ENCODE peak calls at places on chromosomes 13 and 19, in five cellular contexts. One of them, this sample, is unnamed.

GRCh38 chr13:49997935-49998334 is 1.1 kb downstream of the TRIM13 start:
- DNase-seq in K562: no peak
- DNase-seq in SK-N-SH: no peak
- DNase-seq in HepG2: no peak
- DNase-seq in GM12878: no peak
- DNase-seq in this sample: peak

GRCh38 chr19:55137915-55138314 is 11.1 kb downstream of the TNNT1 start:
- DNase-seq in K562: no peak
- DNase-seq in SK-N-SH: no peak
- DNase-seq in HepG2: no peak
- DNase-seq in GM12878: no peak
- DNase-seq in this sample: no peak

GRCh38 chr13:33318744-33319143 is 33.2 kb upstream of the STARD13 start:
- DNase-seq in K562: no peak
- DNase-seq in SK-N-SH: no peak
- DNase-seq in HepG2: no peak
- DNase-seq in GM12878: no peak
- DNase-seq in this sample: no peak

GRCh38 chr13:58081301-58081820 is 449.8 kb downstream of the PCDH17 start:
- DNase-seq in K562: no peak
- DNase-seq in SK-N-SH: no peak
- DNase-seq in HepG2: no peak
- DNase-seq in GM12878: no peak
- DNase-seq in this sample: no peak

GRCh38 chr19:49468746-49469447 is 5.1 kb upstream of the FLT3LG start:
- DNase-seq in K562: peak
- DNase-seq in SK-N-SH: no peak
- DNase-seq in HepG2: no peak
- DNase-seq in GM12878: peak
- DNase-seq in this sample: no peak

GRCh38 chr13:62799931-62800436 is 1384.3 kb upstream of the PCDH20 start:
- DNase-seq in K562: no peak
- DNase-seq in SK-N-SH: no peak
- DNase-seq in HepG2: no peak
- DNase-seq in GM12878: no peak
- DNase-seq in this sample: no peak

GRCh38 chr13:59883885-59884284 is 279.8 kb downstream of the DIAPH3 start:
- DNase-seq in K562: no peak
- DNase-seq in SK-N-SH: no peak
- DNase-seq in HepG2: no peak
- DNase-seq in GM12878: no peak
- DNase-seq in this sample: no peak

GRCh38 chr13:76223565-76223964 is 587.4 kb downstream of the LMO7 start:
- DNase-seq in K562: no peak
- DNase-seq in SK-N-SH: no peak
- DNase-seq in HepG2: no peak
- DNase-seq in GM12878: no peak
- DNase-seq in this sample: no peak

GRCh38 chr13:74288361-74288911 is 154.2 kb upstream of the KLF12 start:
- DNase-seq in K562: no peak
- DNase-seq in SK-N-SH: peak
- DNase-seq in HepG2: no peak
- DNase-seq in GM12878: no peak
- DNase-seq in this sample: no peak

GRCh38 chr19:16898306-16899015 is 9.7 kb downstream of the F2RL3 start:
- DNase-seq in K562: no peak
- DNase-seq in SK-N-SH: no peak
- DNase-seq in HepG2: no peak
- DNase-seq in GM12878: no peak
- DNase-seq in this sample: no peak

GRCh38 chr19:34232566-34233481 is 21.5 kb upstream of the GARRE1 start:
- DNase-seq in K562: peak
- DNase-seq in SK-N-SH: no peak
- DNase-seq in HepG2: peak
- DNase-seq in GM12878: no peak
- DNase-seq in this sample: no peak

GRCh38 chr19:6738726-6739389 is 622 bp upstream of the TRIP10 start:
- DNase-seq in K562: no peak
- DNase-seq in SK-N-SH: no peak
- DNase-seq in HepG2: no peak
- DNase-seq in GM12878: no peak
- DNase-seq in this sample: no peak

GRCh38 chr19:51727349-51727880 is 3.6 kb upstream of the HAS1 start:
- DNase-seq in K562: no peak
- DNase-seq in SK-N-SH: no peak
- DNase-seq in HepG2: no peak
- DNase-seq in GM12878: no peak
- DNase-seq in this sample: no peak

GRCh38 chr13:109747524-109747923 is 38.9 kb downstream of the IRS2 start:
- DNase-seq in K562: no peak
- DNase-seq in SK-N-SH: no peak
- DNase-seq in HepG2: no peak
- DNase-seq in GM12878: no peak
- DNase-seq in this sample: no peak

GRCh38 chr13:78022164-78022877 is 103.7 kb upstream of the EDNRB start:
- DNase-seq in K562: no peak
- DNase-seq in SK-N-SH: no peak
- DNase-seq in HepG2: no peak
- DNase-seq in GM12878: peak
- DNase-seq in this sample: no peak

GRCh38 chr13:87311165-87311564 is 360.0 kb upstream of the SLITRK5 start:
- DNase-seq in K562: no peak
- DNase-seq in SK-N-SH: no peak
- DNase-seq in HepG2: no peak
- DNase-seq in GM12878: no peak
- DNase-seq in this sample: no peak

GRCh38 chr13:66068683-66069082 is 1161.5 kb downstream of the PCDH9 start:
- DNase-seq in K562: no peak
- DNase-seq in SK-N-SH: no peak
- DNase-seq in HepG2: no peak
- DNase-seq in GM12878: no peak
- DNase-seq in this sample: no peak

GRCh38 chr19:6047741-6048231 is 62.5 kb downstream of the RFX2 start:
- DNase-seq in K562: peak
- DNase-seq in SK-N-SH: peak
- DNase-seq in HepG2: peak
- DNase-seq in GM12878: no peak
- DNase-seq in this sample: peak

GRCh38 chr13:43528992-43529391 is 257.8 kb downstream of the ENOX1 start:
- DNase-seq in K562: no peak
- DNase-seq in SK-N-SH: no peak
- DNase-seq in HepG2: no peak
- DNase-seq in GM12878: no peak
- DNase-seq in this sample: no peak

GRCh38 chr19:3190921-3191805 is 5.4 kb downstream of the NCLN start:
- DNase-seq in K562: no peak
- DNase-seq in SK-N-SH: no peak
- DNase-seq in HepG2: no peak
- DNase-seq in GM12878: no peak
- DNase-seq in this sample: no peak
- TF ChIP-seq REST in K562: no peak
- TF ChIP-seq REST in SK-N-SH: no peak
- TF ChIP-seq REST in HepG2: no peak
- TF ChIP-seq REST in GM12878: no peak
- TF ChIP-seq REST in this sample: no peak

GRCh38 chr19:48424694-48425219 is 21.0 kb upstream of the GRWD1 start:
- DNase-seq in K562: peak
- DNase-seq in SK-N-SH: no peak
- DNase-seq in HepG2: no peak
- DNase-seq in GM12878: no peak
- DNase-seq in this sample: peak
- TF ChIP-seq GABPA in K562: peak
- TF ChIP-seq GABPA in SK-N-SH: no peak
- TF ChIP-seq GABPA in HepG2: no peak
- TF ChIP-seq GABPA in GM12878: no peak
- TF ChIP-seq GABPA in this sample: no peak

GRCh38 chr19:1501200-1501595 is 10.2 kb downstream of the REEP6 start:
- DNase-seq in K562: no peak
- DNase-seq in SK-N-SH: no peak
- DNase-seq in HepG2: no peak
- DNase-seq in GM12878: no peak
- DNase-seq in this sample: no peak
- TF ChIP-seq CTCF in K562: no peak
- TF ChIP-seq CTCF in SK-N-SH: no peak
- TF ChIP-seq CTCF in HepG2: no peak
- TF ChIP-seq CTCF in GM12878: no peak
- TF ChIP-seq CTCF in this sample: no peak

DNA sequence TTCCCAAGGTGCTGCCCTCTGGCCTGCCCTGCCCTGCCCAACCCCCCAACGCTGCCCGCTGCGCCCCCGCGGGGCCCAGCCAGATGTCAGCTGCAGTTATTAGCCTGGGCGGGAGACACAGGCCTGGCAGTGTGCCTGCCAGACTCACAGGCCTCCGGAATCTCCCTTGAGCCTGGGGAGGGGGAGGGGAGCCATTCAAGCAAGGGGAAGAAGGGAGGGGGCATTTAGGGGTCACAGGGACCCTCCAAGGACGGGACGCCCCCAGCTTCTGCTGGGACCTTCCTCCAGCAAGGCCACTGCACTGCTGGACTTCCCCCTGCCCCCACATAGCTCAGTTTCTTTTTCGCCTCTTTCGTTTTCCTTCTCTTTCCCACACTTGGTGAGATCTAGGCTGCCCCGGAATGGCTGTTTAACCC is 2.6 kb upstream of the JUNB start:
- DNase-seq in K562: no peak
- DNase-seq in SK-N-SH: peak
- DNase-seq in HepG2: peak
- DNase-seq in GM12878: peak
- DNase-seq in this sample: no peak
- TF ChIP-seq REST in K562: no peak
- TF ChIP-seq REST in SK-N-SH: peak
- TF ChIP-seq REST in HepG2: no peak
- TF ChIP-seq REST in GM12878: peak
- TF ChIP-seq REST in this sample: no peak

GRCh38 chr13:111483621-111483987 is 163.2 kb downstream of the TEX29 start:
- DNase-seq in K562: no peak
- DNase-seq in SK-N-SH: no peak
- DNase-seq in HepG2: no peak
- DNase-seq in GM12878: no peak
- DNase-seq in this sample: no peak

GRCh38 chr13:111484959-111485358 is 164.5 kb downstream of the TEX29 start:
- DNase-seq in K562: no peak
- DNase-seq in SK-N-SH: no peak
- DNase-seq in HepG2: no peak
- DNase-seq in GM12878: no peak
- DNase-seq in this sample: no peak

GRCh38 chr13:111484129-111484925 is 163.9 kb downstream of the TEX29 start:
- DNase-seq in K562: no peak
- DNase-seq in SK-N-SH: no peak
- DNase-seq in HepG2: no peak
- DNase-seq in GM12878: no peak
- DNase-seq in this sample: no peak

GRCh38 chr13:111482126-111482525 is 161.7 kb downstream of the TEX29 start:
- DNase-seq in K562: no peak
- DNase-seq in SK-N-SH: no peak
- DNase-seq in HepG2: no peak
- DNase-seq in GM12878: no peak
- DNase-seq in this sample: no peak

DNA sequence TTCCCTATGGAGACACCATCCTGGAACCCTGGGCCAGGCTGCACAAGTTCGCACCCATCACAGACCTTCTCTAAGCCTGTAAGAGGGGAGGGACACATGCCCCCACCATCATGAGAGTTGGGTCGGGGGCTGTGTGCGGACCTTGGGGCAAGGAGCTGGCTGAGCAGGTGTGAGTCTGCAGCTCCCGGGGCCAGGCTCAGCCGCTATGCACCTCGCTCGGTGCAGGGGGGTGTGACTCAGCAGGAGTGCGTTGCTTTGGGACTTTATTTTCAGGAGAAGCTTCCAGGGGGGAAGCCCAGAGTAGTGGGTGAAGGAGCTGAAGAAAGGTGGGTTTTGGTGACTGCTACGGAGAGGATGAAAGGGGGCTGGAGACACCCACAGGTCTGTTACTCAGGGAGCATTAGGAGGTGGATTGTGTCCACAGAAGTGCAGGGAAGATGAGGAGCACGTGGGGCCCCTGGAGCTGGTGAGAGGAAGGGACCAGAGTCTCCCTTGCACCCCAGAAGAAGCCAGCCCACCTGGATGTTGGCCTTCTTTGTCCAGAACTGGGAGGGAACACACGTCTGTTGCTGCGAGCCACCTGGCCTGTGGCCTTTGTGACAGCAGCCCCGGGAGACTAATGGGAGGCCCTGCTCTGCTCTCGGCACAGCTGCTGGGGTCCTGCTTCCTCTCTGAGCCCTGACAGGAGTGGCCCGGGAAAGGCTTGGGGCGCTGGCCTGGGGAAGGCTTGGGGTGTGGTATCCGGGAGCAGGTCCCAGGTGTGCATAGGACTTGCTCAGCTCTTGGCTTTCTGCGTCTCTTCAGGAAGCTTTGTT is 162.6 kb downstream of the TEX29 start:
- DNase-seq in K562: no peak
- DNase-seq in SK-N-SH: no peak
- DNase-seq in HepG2: no peak
- DNase-seq in GM12878: no peak
- DNase-seq in this sample: no peak
- TF ChIP-seq GABPA in K562: no peak
- TF ChIP-seq GABPA in SK-N-SH: no peak
- TF ChIP-seq GABPA in HepG2: no peak
- TF ChIP-seq GABPA in GM12878: no peak
- TF ChIP-seq GABPA in this sample: no peak

GRCh38 chr13:36973621-36974268 is 25.4 kb downstream of the ALG5 start:
- DNase-seq in K562: no peak
- DNase-seq in SK-N-SH: no peak
- DNase-seq in HepG2: no peak
- DNase-seq in GM12878: no peak
- DNase-seq in this sample: no peak
- TF ChIP-seq CTCF in K562: no peak
- TF ChIP-seq CTCF in SK-N-SH: no peak
- TF ChIP-seq CTCF in HepG2: no peak
- TF ChIP-seq CTCF in GM12878: no peak
- TF ChIP-seq CTCF in this sample: no peak

GRCh38 chr13:102904408-102904862 is 58.6 kb downstream of the ERCC5 start:
- DNase-seq in K562: no peak
- DNase-seq in SK-N-SH: no peak
- DNase-seq in HepG2: no peak
- DNase-seq in GM12878: no peak
- DNase-seq in this sample: no peak

GRCh38 chr13:102905905-102906304 is 60.1 kb downstream of the ERCC5 start:
- DNase-seq in K562: no peak
- DNase-seq in SK-N-SH: no peak
- DNase-seq in HepG2: no peak
- DNase-seq in GM12878: no peak
- DNase-seq in this sample: no peak

GRCh38 chr13:102902789-102903347 is 57.0 kb downstream of the ERCC5 start:
- DNase-seq in K562: no peak
- DNase-seq in SK-N-SH: no peak
- DNase-seq in HepG2: peak
- DNase-seq in GM12878: no peak
- DNase-seq in this sample: no peak

GRCh38 chr13:102901615-102902305 is 55.9 kb downstream of the ERCC5 start:
- DNase-seq in K562: no peak
- DNase-seq in SK-N-SH: no peak
- DNase-seq in HepG2: no peak
- DNase-seq in GM12878: no peak
- DNase-seq in this sample: no peak

GRCh38 chr13:102903659-102904407 is 58.0 kb downstream of the ERCC5 start:
- DNase-seq in K562: peak
- DNase-seq in SK-N-SH: peak
- DNase-seq in HepG2: no peak
- DNase-seq in GM12878: no peak
- DNase-seq in this sample: no peak
- TF ChIP-seq REST in K562: no peak
- TF ChIP-seq REST in SK-N-SH: no peak
- TF ChIP-seq REST in HepG2: no peak
- TF ChIP-seq REST in GM12878: no peak
- TF ChIP-seq REST in this sample: no peak

GRCh38 chr13:86082116-86082515 is 282.9 kb upstream of the SLITRK6 start:
- DNase-seq in K562: no peak
- DNase-seq in SK-N-SH: no peak
- DNase-seq in HepG2: no peak
- DNase-seq in GM12878: no peak
- DNase-seq in this sample: no peak
- TF ChIP-seq GABPA in K562: no peak
- TF ChIP-seq GABPA in SK-N-SH: no peak
- TF ChIP-seq GABPA in HepG2: no peak
- TF ChIP-seq GABPA in GM12878: no peak
- TF ChIP-seq GABPA in this sample: no peak